ENCODE peak calls at places on chromosomes 1 and 21, in five cellular contexts. One of them, this sample, is unnamed.

GRCh38 chr1:235708390-235708962 is 58.9 kb upstream of the GNG4 start:
- DNase-seq in CD4-positive, alpha-beta T cell: no peak
- DNase-seq in stimulated activated CD4-positive, alpha-beta T cell treated with anti-CD3 and anti-CD28 coated beads, Interleukin-12 subunit alpha, Interleukin-12 subunit beta, amount 100 ng/mL, for 4 hours: no peak
- DNase-seq in activated CD8-positive, alpha-beta memory T cell treated with anti-CD3 and anti-CD28 coated beads, Interleukin-2, amount 50 U/mL, for 48 hours: no peak
- DNase-seq in caudate nucleus: no peak
- DNase-seq in this sample: no peak

GRCh38 chr1:39332291-39332690 is 127.8 kb downstream of the MACF1 start:
- DNase-seq in CD4-positive, alpha-beta T cell: no peak
- DNase-seq in stimulated activated CD4-positive, alpha-beta T cell treated with anti-CD3 and anti-CD28 coated beads, Interleukin-12 subunit alpha, Interleukin-12 subunit beta, amount 100 ng/mL, for 4 hours: no peak
- DNase-seq in activated CD8-positive, alpha-beta memory T cell treated with anti-CD3 and anti-CD28 coated beads, Interleukin-2, amount 50 U/mL, for 48 hours: no peak
- DNase-seq in caudate nucleus: no peak
- DNase-seq in this sample: no peak

GRCh38 chr21:26169061-26169610 is 1.4 kb downstream of the APP start:
- DNase-seq in CD4-positive, alpha-beta T cell: peak
- DNase-seq in stimulated activated CD4-positive, alpha-beta T cell treated with anti-CD3 and anti-CD28 coated beads, Interleukin-12 subunit alpha, Interleukin-12 subunit beta, amount 100 ng/mL, for 4 hours: peak
- DNase-seq in activated CD8-positive, alpha-beta memory T cell treated with anti-CD3 and anti-CD28 coated beads, Interleukin-2, amount 50 U/mL, for 48 hours: no peak
- DNase-seq in caudate nucleus: peak
- DNase-seq in this sample: peak

GRCh38 chr1:216665381-216665780 is 57.8 kb downstream of the ESRRG start:
- DNase-seq in CD4-positive, alpha-beta T cell: no peak
- DNase-seq in stimulated activated CD4-positive, alpha-beta T cell treated with anti-CD3 and anti-CD28 coated beads, Interleukin-12 subunit alpha, Interleukin-12 subunit beta, amount 100 ng/mL, for 4 hours: no peak
- DNase-seq in activated CD8-positive, alpha-beta memory T cell treated with anti-CD3 and anti-CD28 coated beads, Interleukin-2, amount 50 U/mL, for 48 hours: no peak
- DNase-seq in caudate nucleus: no peak
- DNase-seq in this sample: no peak

GRCh38 chr1:84907095-84907827 is 14.3 kb upstream of the LPAR3 start:
- DNase-seq in CD4-positive, alpha-beta T cell: no peak
- DNase-seq in stimulated activated CD4-positive, alpha-beta T cell treated with anti-CD3 and anti-CD28 coated beads, Interleukin-12 subunit alpha, Interleukin-12 subunit beta, amount 100 ng/mL, for 4 hours: no peak
- DNase-seq in activated CD8-positive, alpha-beta memory T cell treated with anti-CD3 and anti-CD28 coated beads, Interleukin-2, amount 50 U/mL, for 48 hours: no peak
- DNase-seq in caudate nucleus: no peak
- DNase-seq in this sample: peak

GRCh38 chr21:45109831-45110492 is 35.6 kb downstream of the ADARB1 start:
- DNase-seq in CD4-positive, alpha-beta T cell: no peak
- DNase-seq in stimulated activated CD4-positive, alpha-beta T cell treated with anti-CD3 and anti-CD28 coated beads, Interleukin-12 subunit alpha, Interleukin-12 subunit beta, amount 100 ng/mL, for 4 hours: peak
- DNase-seq in activated CD8-positive, alpha-beta memory T cell treated with anti-CD3 and anti-CD28 coated beads, Interleukin-2, amount 50 U/mL, for 48 hours: no peak
- DNase-seq in caudate nucleus: no peak
- DNase-seq in this sample: no peak

GRCh38 chr1:219113261-219113660 is 60.4 kb upstream of the LYPLAL1 start:
- DNase-seq in CD4-positive, alpha-beta T cell: no peak
- DNase-seq in stimulated activated CD4-positive, alpha-beta T cell treated with anti-CD3 and anti-CD28 coated beads, Interleukin-12 subunit alpha, Interleukin-12 subunit beta, amount 100 ng/mL, for 4 hours: no peak
- DNase-seq in activated CD8-positive, alpha-beta memory T cell treated with anti-CD3 and anti-CD28 coated beads, Interleukin-2, amount 50 U/mL, for 48 hours: no peak
- DNase-seq in caudate nucleus: no peak
- DNase-seq in this sample: no peak

GRCh38 chr1:43388021-43388575 is 1.5 kb downstream of the MED8 start:
- DNase-seq in CD4-positive, alpha-beta T cell: no peak
- DNase-seq in stimulated activated CD4-positive, alpha-beta T cell treated with anti-CD3 and anti-CD28 coated beads, Interleukin-12 subunit alpha, Interleukin-12 subunit beta, amount 100 ng/mL, for 4 hours: no peak
- DNase-seq in activated CD8-positive, alpha-beta memory T cell treated with anti-CD3 and anti-CD28 coated beads, Interleukin-2, amount 50 U/mL, for 48 hours: no peak
- DNase-seq in caudate nucleus: no peak
- DNase-seq in this sample: no peak

GRCh38 chr21:19607983-19608668 is 1204.5 kb upstream of the TMPRSS15 start:
- DNase-seq in CD4-positive, alpha-beta T cell: no peak
- DNase-seq in stimulated activated CD4-positive, alpha-beta T cell treated with anti-CD3 and anti-CD28 coated beads, Interleukin-12 subunit alpha, Interleukin-12 subunit beta, amount 100 ng/mL, for 4 hours: no peak
- DNase-seq in activated CD8-positive, alpha-beta memory T cell treated with anti-CD3 and anti-CD28 coated beads, Interleukin-2, amount 50 U/mL, for 48 hours: no peak
- DNase-seq in caudate nucleus: no peak
- DNase-seq in this sample: no peak

GRCh38 chr1:206912445-206913095 is 9.2 kb downstream of the FCMR start:
- DNase-seq in CD4-positive, alpha-beta T cell: peak
- DNase-seq in stimulated activated CD4-positive, alpha-beta T cell treated with anti-CD3 and anti-CD28 coated beads, Interleukin-12 subunit alpha, Interleukin-12 subunit beta, amount 100 ng/mL, for 4 hours: no peak
- DNase-seq in activated CD8-positive, alpha-beta memory T cell treated with anti-CD3 and anti-CD28 coated beads, Interleukin-2, amount 50 U/mL, for 48 hours: no peak
- DNase-seq in caudate nucleus: no peak
- DNase-seq in this sample: peak

GRCh38 chr21:39159342-39160063 is 23.7 kb downstream of the PSMG1 start:
- DNase-seq in CD4-positive, alpha-beta T cell: no peak
- DNase-seq in stimulated activated CD4-positive, alpha-beta T cell treated with anti-CD3 and anti-CD28 coated beads, Interleukin-12 subunit alpha, Interleukin-12 subunit beta, amount 100 ng/mL, for 4 hours: no peak
- DNase-seq in activated CD8-positive, alpha-beta memory T cell treated with anti-CD3 and anti-CD28 coated beads, Interleukin-2, amount 50 U/mL, for 48 hours: no peak
- DNase-seq in caudate nucleus: no peak
- DNase-seq in this sample: no peak

GRCh38 chr1:211356723-211357418 is 30.2 kb downstream of the TRAF5 start:
- DNase-seq in CD4-positive, alpha-beta T cell: no peak
- DNase-seq in stimulated activated CD4-positive, alpha-beta T cell treated with anti-CD3 and anti-CD28 coated beads, Interleukin-12 subunit alpha, Interleukin-12 subunit beta, amount 100 ng/mL, for 4 hours: no peak
- DNase-seq in activated CD8-positive, alpha-beta memory T cell treated with anti-CD3 and anti-CD28 coated beads, Interleukin-2, amount 50 U/mL, for 48 hours: no peak
- DNase-seq in caudate nucleus: peak
- DNase-seq in this sample: no peak

GRCh38 chr1:181073638-181074037 is 14.9 kb upstream of the IER5 start:
- DNase-seq in CD4-positive, alpha-beta T cell: no peak
- DNase-seq in stimulated activated CD4-positive, alpha-beta T cell treated with anti-CD3 and anti-CD28 coated beads, Interleukin-12 subunit alpha, Interleukin-12 subunit beta, amount 100 ng/mL, for 4 hours: no peak
- DNase-seq in activated CD8-positive, alpha-beta memory T cell treated with anti-CD3 and anti-CD28 coated beads, Interleukin-2, amount 50 U/mL, for 48 hours: no peak
- DNase-seq in caudate nucleus: no peak
- DNase-seq in this sample: no peak

GRCh38 chr1:118987431-118988185 is 535 bp downstream of the TBX15 start:
- DNase-seq in CD4-positive, alpha-beta T cell: no peak
- DNase-seq in stimulated activated CD4-positive, alpha-beta T cell treated with anti-CD3 and anti-CD28 coated beads, Interleukin-12 subunit alpha, Interleukin-12 subunit beta, amount 100 ng/mL, for 4 hours: no peak
- DNase-seq in activated CD8-positive, alpha-beta memory T cell treated with anti-CD3 and anti-CD28 coated beads, Interleukin-2, amount 50 U/mL, for 48 hours: no peak
- DNase-seq in caudate nucleus: no peak
- DNase-seq in this sample: peak

GRCh38 chr1:48869116-48869893 is 92.6 kb upstream of the BEND5 start:
- DNase-seq in CD4-positive, alpha-beta T cell: no peak
- DNase-seq in stimulated activated CD4-positive, alpha-beta T cell treated with anti-CD3 and anti-CD28 coated beads, Interleukin-12 subunit alpha, Interleukin-12 subunit beta, amount 100 ng/mL, for 4 hours: no peak
- DNase-seq in activated CD8-positive, alpha-beta memory T cell treated with anti-CD3 and anti-CD28 coated beads, Interleukin-2, amount 50 U/mL, for 48 hours: no peak
- DNase-seq in caudate nucleus: no peak
- DNase-seq in this sample: peak

GRCh38 chr1:11143907-11144306 is 44.2 kb upstream of the EXOSC10 start:
- DNase-seq in CD4-positive, alpha-beta T cell: no peak
- DNase-seq in stimulated activated CD4-positive, alpha-beta T cell treated with anti-CD3 and anti-CD28 coated beads, Interleukin-12 subunit alpha, Interleukin-12 subunit beta, amount 100 ng/mL, for 4 hours: no peak
- DNase-seq in activated CD8-positive, alpha-beta memory T cell treated with anti-CD3 and anti-CD28 coated beads, Interleukin-2, amount 50 U/mL, for 48 hours: no peak
- DNase-seq in caudate nucleus: no peak
- DNase-seq in this sample: no peak

GRCh38 chr1:67522001-67522441 is 91.8 kb upstream of the SERBP1 start:
- DNase-seq in CD4-positive, alpha-beta T cell: no peak
- DNase-seq in stimulated activated CD4-positive, alpha-beta T cell treated with anti-CD3 and anti-CD28 coated beads, Interleukin-12 subunit alpha, Interleukin-12 subunit beta, amount 100 ng/mL, for 4 hours: no peak
- DNase-seq in activated CD8-positive, alpha-beta memory T cell treated with anti-CD3 and anti-CD28 coated beads, Interleukin-2, amount 50 U/mL, for 48 hours: no peak
- DNase-seq in caudate nucleus: no peak
- DNase-seq in this sample: no peak

GRCh38 chr1:156492591-156493080 is 7.9 kb downstream of the MEF2D start:
- DNase-seq in CD4-positive, alpha-beta T cell: no peak
- DNase-seq in stimulated activated CD4-positive, alpha-beta T cell treated with anti-CD3 and anti-CD28 coated beads, Interleukin-12 subunit alpha, Interleukin-12 subunit beta, amount 100 ng/mL, for 4 hours: no peak
- DNase-seq in activated CD8-positive, alpha-beta memory T cell treated with anti-CD3 and anti-CD28 coated beads, Interleukin-2, amount 50 U/mL, for 48 hours: no peak
- DNase-seq in caudate nucleus: no peak
- DNase-seq in this sample: peak

GRCh38 chr1:153119491-153119971 is 6.2 kb upstream of the SPRR2F start:
- DNase-seq in CD4-positive, alpha-beta T cell: no peak
- DNase-seq in stimulated activated CD4-positive, alpha-beta T cell treated with anti-CD3 and anti-CD28 coated beads, Interleukin-12 subunit alpha, Interleukin-12 subunit beta, amount 100 ng/mL, for 4 hours: no peak
- DNase-seq in activated CD8-positive, alpha-beta memory T cell treated with anti-CD3 and anti-CD28 coated beads, Interleukin-2, amount 50 U/mL, for 48 hours: no peak
- DNase-seq in caudate nucleus: no peak
- DNase-seq in this sample: no peak

GRCh38 chr21:28588997-28589396 is 403.7 kb downstream of the LTN1 start:
- DNase-seq in CD4-positive, alpha-beta T cell: no peak
- DNase-seq in stimulated activated CD4-positive, alpha-beta T cell treated with anti-CD3 and anti-CD28 coated beads, Interleukin-12 subunit alpha, Interleukin-12 subunit beta, amount 100 ng/mL, for 4 hours: no peak
- DNase-seq in activated CD8-positive, alpha-beta memory T cell treated with anti-CD3 and anti-CD28 coated beads, Interleukin-2, amount 50 U/mL, for 48 hours: no peak
- DNase-seq in caudate nucleus: no peak
- DNase-seq in this sample: no peak

GRCh38 chr1:158586942-158587341 is 7.2 kb upstream of the OR10X1 start:
- DNase-seq in CD4-positive, alpha-beta T cell: no peak
- DNase-seq in stimulated activated CD4-positive, alpha-beta T cell treated with anti-CD3 and anti-CD28 coated beads, Interleukin-12 subunit alpha, Interleukin-12 subunit beta, amount 100 ng/mL, for 4 hours: no peak
- DNase-seq in activated CD8-positive, alpha-beta memory T cell treated with anti-CD3 and anti-CD28 coated beads, Interleukin-2, amount 50 U/mL, for 48 hours: no peak
- DNase-seq in caudate nucleus: no peak
- DNase-seq in this sample: no peak

GRCh38 chr1:168243636-168244212 is 17.9 kb downstream of the SFT2D2 start:
- DNase-seq in CD4-positive, alpha-beta T cell: no peak
- DNase-seq in stimulated activated CD4-positive, alpha-beta T cell treated with anti-CD3 and anti-CD28 coated beads, Interleukin-12 subunit alpha, Interleukin-12 subunit beta, amount 100 ng/mL, for 4 hours: no peak
- DNase-seq in activated CD8-positive, alpha-beta memory T cell treated with anti-CD3 and anti-CD28 coated beads, Interleukin-2, amount 50 U/mL, for 48 hours: no peak
- DNase-seq in caudate nucleus: no peak
- DNase-seq in this sample: no peak

GRCh38 chr1:47416319-47417128 is 439 bp downstream of the FOXE3 start:
- DNase-seq in CD4-positive, alpha-beta T cell: no peak
- DNase-seq in stimulated activated CD4-positive, alpha-beta T cell treated with anti-CD3 and anti-CD28 coated beads, Interleukin-12 subunit alpha, Interleukin-12 subunit beta, amount 100 ng/mL, for 4 hours: no peak
- DNase-seq in activated CD8-positive, alpha-beta memory T cell treated with anti-CD3 and anti-CD28 coated beads, Interleukin-2, amount 50 U/mL, for 48 hours: no peak
- DNase-seq in caudate nucleus: no peak
- DNase-seq in this sample: peak

GRCh38 chr1:20047058-20047457 is 22.9 kb upstream of the PLA2G5 start:
- DNase-seq in CD4-positive, alpha-beta T cell: no peak
- DNase-seq in stimulated activated CD4-positive, alpha-beta T cell treated with anti-CD3 and anti-CD28 coated beads, Interleukin-12 subunit alpha, Interleukin-12 subunit beta, amount 100 ng/mL, for 4 hours: no peak
- DNase-seq in activated CD8-positive, alpha-beta memory T cell treated with anti-CD3 and anti-CD28 coated beads, Interleukin-2, amount 50 U/mL, for 48 hours: no peak
- DNase-seq in caudate nucleus: no peak
- DNase-seq in this sample: no peak

GRCh38 chr1:100443739-100444571 is 91.6 kb downstream of the CDC14A start:
- DNase-seq in CD4-positive, alpha-beta T cell: no peak
- DNase-seq in stimulated activated CD4-positive, alpha-beta T cell treated with anti-CD3 and anti-CD28 coated beads, Interleukin-12 subunit alpha, Interleukin-12 subunit beta, amount 100 ng/mL, for 4 hours: no peak
- DNase-seq in activated CD8-positive, alpha-beta memory T cell treated with anti-CD3 and anti-CD28 coated beads, Interleukin-2, amount 50 U/mL, for 48 hours: no peak
- DNase-seq in caudate nucleus: no peak
- DNase-seq in this sample: no peak

GRCh38 chr1:219699870-219700269 is 87.0 kb upstream of the ZC3H11B start:
- DNase-seq in CD4-positive, alpha-beta T cell: no peak
- DNase-seq in stimulated activated CD4-positive, alpha-beta T cell treated with anti-CD3 and anti-CD28 coated beads, Interleukin-12 subunit alpha, Interleukin-12 subunit beta, amount 100 ng/mL, for 4 hours: no peak
- DNase-seq in activated CD8-positive, alpha-beta memory T cell treated with anti-CD3 and anti-CD28 coated beads, Interleukin-2, amount 50 U/mL, for 48 hours: no peak
- DNase-seq in caudate nucleus: no peak
- DNase-seq in this sample: no peak

GRCh38 chr1:204191481-204191880 is 4.8 kb downstream of the KISS1 start:
- DNase-seq in CD4-positive, alpha-beta T cell: no peak
- DNase-seq in stimulated activated CD4-positive, alpha-beta T cell treated with anti-CD3 and anti-CD28 coated beads, Interleukin-12 subunit alpha, Interleukin-12 subunit beta, amount 100 ng/mL, for 4 hours: no peak
- DNase-seq in activated CD8-positive, alpha-beta memory T cell treated with anti-CD3 and anti-CD28 coated beads, Interleukin-2, amount 50 U/mL, for 48 hours: no peak
- DNase-seq in caudate nucleus: peak
- DNase-seq in this sample: no peak

GRCh38 chr1:8417625-8418024 is 99.7 kb downstream of the SLC45A1 start:
- DNase-seq in CD4-positive, alpha-beta T cell: no peak
- DNase-seq in stimulated activated CD4-positive, alpha-beta T cell treated with anti-CD3 and anti-CD28 coated beads, Interleukin-12 subunit alpha, Interleukin-12 subunit beta, amount 100 ng/mL, for 4 hours: no peak
- DNase-seq in activated CD8-positive, alpha-beta memory T cell treated with anti-CD3 and anti-CD28 coated beads, Interleukin-2, amount 50 U/mL, for 48 hours: no peak
- DNase-seq in caudate nucleus: no peak
- DNase-seq in this sample: no peak

GRCh38 chr1:12542596-12543592 is 75.1 kb downstream of the DHRS3 start:
- DNase-seq in CD4-positive, alpha-beta T cell: no peak
- DNase-seq in stimulated activated CD4-positive, alpha-beta T cell treated with anti-CD3 and anti-CD28 coated beads, Interleukin-12 subunit alpha, Interleukin-12 subunit beta, amount 100 ng/mL, for 4 hours: no peak
- DNase-seq in activated CD8-positive, alpha-beta memory T cell treated with anti-CD3 and anti-CD28 coated beads, Interleukin-2, amount 50 U/mL, for 48 hours: no peak
- DNase-seq in caudate nucleus: no peak
- DNase-seq in this sample: no peak